ENCODE peak calls at places on chromosomes 4 and X, in nine cellular contexts. E is skeletal muscle cell; G is HT1080; J is HEK293T; Q is stimulated activated naive CD8-positive, alpha-beta T cell treated with anti-CD3 and anti-CD28 coated beads, Interleukin-15, Interleukin-2, amounts not matched to agents 100 U/mL and 50 U/mL, for 24 hours; Y is esophagus squamous epithelium; X is NB4; O is COR-L47; H is bronchial epithelial cell. L is an unnamed sample.

GRCh38 chr4:27662426-27662825 is 801.8 kb downstream of the STIM2 start:
- DNase-seq in E (no peak), G (no peak), J (no peak), Q (no peak), Y (no peak), X (no peak), O (no peak), H (no peak), L (no peak)

GRCh38 chrX:119647552-119648420 is 41.6 kb upstream of the NKRF start:
- DNase-seq in E (no peak), G (no peak), J (no peak), Q (peak; percentile 61), Y (no peak), X (no peak), O (no peak), H (no peak), L (no peak)

GRCh38 chr4:155392486-155393184 is 15.9 kb upstream of the MAP9 start:
- DNase-seq in E (peak; percentile 61), G (peak; percentile 84), J (no peak), Q (no peak), Y (no peak), X (no peak), O (no peak), H (peak; percentile 55), L (peak; percentile 44)

GRCh38 chr4:68748181-68748981 is 67.4 kb upstream of the UGT2B10 start:
- DNase-seq in E (no peak), G (peak; percentile 73), J (no peak), Q (no peak), Y (no peak), X (no peak), O (no peak), H (peak; percentile 77), L (no peak)

GRCh38 chr4:76663794-76664193 is 228.8 kb downstream of the SHROOM3 start:
- DNase-seq in E (no peak), G (no peak), J (no peak), Q (no peak), Y (no peak), X (no peak), O (no peak), H (peak; percentile 57), L (no peak)

GRCh38 chr4:168755643-168756482 is 254.2 kb downstream of the CBR4 start:
- DNase-seq in E (no peak), G (peak; percentile 79), J (no peak), Q (no peak), Y (no peak), X (no peak), O (no peak), H (peak; percentile 32), L (no peak)

GRCh38 chrX:84634201-84634782 is 132.0 kb upstream of the HDX start:
- DNase-seq in E (no peak), G (no peak), J (no peak), Q (no peak), Y (no peak), X (no peak), O (no peak), H (no peak), L (no peak)

GRCh38 chrX:475926-476723 is 89.4 kb upstream of the PPP2R3B start:
- DNase-seq in E (peak; percentile 5), G (peak; percentile 25), J (no peak), Q (no peak), Y (no peak), X (peak; percentile 91), O (no peak), H (no peak), L (no peak)

GRCh38 chrX:110210417-110211139 is 107.3 kb downstream of the AMMECR1 start:
- DNase-seq in E (peak; percentile 75), G (peak; percentile 80), J (no peak), Q (no peak), Y (no peak), X (no peak), O (peak; percentile 34), H (peak; percentile 73), L (peak; percentile 62)

GRCh38 chr4:134278675-134279074 is 77.1 kb upstream of the PABPC4L start:
- DNase-seq in E (no peak), G (no peak), J (no peak), Q (no peak), Y (no peak), X (no peak), O (no peak), H (no peak), L (peak; percentile 27)

GRCh38 chrX:55524487-55524886 is 34.8 kb upstream of the USP51 start:
- DNase-seq in E (no peak), G (no peak), J (no peak), Q (no peak), Y (no peak), X (peak; percentile 1), O (no peak), H (peak; percentile 0), L (no peak)

GRCh38 chr4:186283311-186283710 is 17.3 kb downstream of the F11 start:
- DNase-seq in E (no peak), G (no peak), J (no peak), Q (no peak), Y (no peak), X (no peak), O (no peak), H (no peak), L (no peak)

GRCh38 chrX:3582421-3582820 is 131.0 kb downstream of the PRKX start:
- DNase-seq in E (no peak), G (no peak), J (no peak), Q (no peak), Y (no peak), X (no peak), O (no peak), H (no peak), L (peak; percentile 30)

GRCh38 chrX:37834937-37835336 is 12.4 kb downstream of the DYNLT3 start:
- DNase-seq in E (no peak), G (no peak), J (no peak), Q (no peak), Y (no peak), X (no peak), O (no peak), H (peak; percentile 6), L (no peak)

GRCh38 chr4:5300275-5300674 is 249.0 kb downstream of the STK32B start:
- DNase-seq in E (no peak), G (no peak), J (no peak), Q (no peak), Y (no peak), X (no peak), O (no peak), H (no peak), L (no peak)

GRCh38 chrX:19554786-19555185 is 39.5 kb upstream of the MAP3K15 start:
- DNase-seq in E (peak; percentile 41), G (peak; percentile 68), J (no peak), Q (no peak), Y (no peak), X (no peak), O (no peak), H (peak; percentile 72), L (no peak)

GRCh38 chr4:2948895-2949781 is 14.1 kb downstream of the NOP14 start:
- DNase-seq in E (no peak), G (no peak), J (no peak), Q (no peak), Y (no peak), X (peak; percentile 51), O (no peak), H (peak; percentile 40), L (no peak)